ENCODE peak calls at places on chromosomes 2 and 18, in six cellular contexts. V is body of pancreas, S is fibroblast of pulmonary artery, R is cardiac muscle cell, X is Peyer's patch, U is AG09309. A is an unnamed sample.

GRCh38 chr18:63157293-63158011 is 162.1 kb downstream of the BCL2 start:
- DNase-seq in V (peak; percentile 30), S (no peak), R (no peak), X (no peak), U (no peak), A (no peak)

GRCh38 chr2:120766758-120767351 is 31.2 kb downstream of the GLI2 start:
- DNase-seq in V (no peak), S (peak; percentile 45), R (peak; percentile 49), X (peak; percentile 33), U (no peak), A (no peak)

GRCh38 chr2:195756218-195756941 is 99.4 kb downstream of the SLC39A10 start:
- DNase-seq in V (no peak), S (no peak), R (no peak), X (no peak), U (no peak), A (peak; percentile 18)

GRCh38 chr2:220991972-220992371 is 580.1 kb downstream of the EPHA4 start:
- DNase-seq in V (no peak), S (no peak), R (no peak), X (no peak), U (no peak), A (no peak)

GRCh38 chr2:237045449-237045848 is 40.2 kb upstream of the COPS8 start:
- DNase-seq in V (no peak), S (no peak), R (no peak), X (no peak), U (no peak), A (peak; percentile 7)

GRCh38 chr18:34511879-34512278 is 198.2 kb upstream of the DTNA start:
- DNase-seq in V (no peak), S (no peak), R (no peak), X (no peak), U (no peak), A (no peak)

GRCh38 chr2:73610111-73610510 is 32.1 kb downstream of the NAT8 start:
- DNase-seq in V (no peak), S (no peak), R (peak; percentile 16), X (no peak), U (no peak), A (no peak)

GRCh38 chr2:98727369-98727749 is 3.6 kb downstream of the MGAT4A start:
- DNase-seq in V (no peak), S (no peak), R (no peak), X (no peak), U (no peak), A (no peak)

GRCh38 chr2:60424233-60424632 is 129.2 kb downstream of the BCL11A start:
- DNase-seq in V (no peak), S (no peak), R (no peak), X (no peak), U (no peak), A (no peak)

GRCh38 chr18:62179213-62179612 is 7.6 kb downstream of the PIGN start:
- DNase-seq in V (no peak), S (no peak), R (no peak), X (no peak), U (no peak), A (no peak)

GRCh38 chr2:86490245-86490644 is 49.1 kb downstream of the KDM3A start:
- DNase-seq in V (no peak), S (no peak), R (no peak), X (no peak), U (no peak), A (no peak)

GRCh38 chr18:74963820-74964446 is 245.0 kb downstream of the PTGR3 start:
- DNase-seq in V (peak; percentile 61), S (peak; percentile 67), R (peak; percentile 64), X (no peak), U (no peak), A (peak; percentile 52)

GRCh38 chr2:181807526-181807925 is 84.0 kb upstream of the ITPRID2 start:
- DNase-seq in V (no peak), S (no peak), R (no peak), X (no peak), U (no peak), A (no peak)

GRCh38 chr18:79579807-79580480 is 99.7 kb upstream of the CTDP1 start:
- DNase-seq in V (no peak), S (no peak), R (no peak), X (peak; percentile 35), U (no peak), A (no peak)

GRCh38 chr2:135843671-135844070 is 6.7 kb upstream of the LCT start:
- DNase-seq in V (no peak), S (no peak), R (no peak), X (no peak), U (no peak), A (no peak)

GRCh38 chr18:44638141-44638540 is 42.5 kb upstream of the SETBP1 start:
- DNase-seq in V (no peak), S (no peak), R (no peak), X (no peak), U (no peak), A (no peak)

GRCh38 chr2:158464426-158465281 is 7.9 kb downstream of the PKP4 start:
- DNase-seq in V (no peak), S (peak; percentile 29), R (peak; percentile 35), X (no peak), U (no peak), A (no peak)

GRCh38 chr18:74116628-74117554 is 30.7 kb downstream of the FBXO15 start:
- DNase-seq in V (peak; percentile 30), S (peak; percentile 66), R (peak; percentile 60), X (no peak), U (peak; percentile 24), A (peak; percentile 47)

GRCh38 chr2:120722603-120723421 is 12.9 kb upstream of the GLI2 start:
- DNase-seq in V (peak; percentile 20), S (peak; percentile 93), R (peak; percentile 68), X (peak; percentile 9), U (no peak), A (peak; percentile 84)

GRCh38 chr2:39416172-39416571 is 20.9 kb downstream of the MAP4K3 start:
- DNase-seq in V (no peak), S (no peak), R (peak; percentile 66), X (no peak), U (peak; percentile 47), A (peak; percentile 75)

GRCh38 chr2:74690571-74690970 is 36.5 kb downstream of the SEMA4F start:
- DNase-seq in V (peak; percentile 40), S (peak; percentile 82), R (peak; percentile 81), X (no peak), U (peak; percentile 40), A (peak; percentile 77)

GRCh38 chr18:11953113-11953512 is 28.2 kb upstream of the IMPA2 start:
- DNase-seq in V (no peak), S (no peak), R (no peak), X (no peak), U (no peak), A (no peak)

GRCh38 chr18:31241900-31242409 is 76.0 kb upstream of the DSG1 start:
- DNase-seq in V (peak; percentile 82), S (peak; percentile 29), R (peak; percentile 1), X (peak; percentile 67), U (no peak), A (no peak)

DNA sequence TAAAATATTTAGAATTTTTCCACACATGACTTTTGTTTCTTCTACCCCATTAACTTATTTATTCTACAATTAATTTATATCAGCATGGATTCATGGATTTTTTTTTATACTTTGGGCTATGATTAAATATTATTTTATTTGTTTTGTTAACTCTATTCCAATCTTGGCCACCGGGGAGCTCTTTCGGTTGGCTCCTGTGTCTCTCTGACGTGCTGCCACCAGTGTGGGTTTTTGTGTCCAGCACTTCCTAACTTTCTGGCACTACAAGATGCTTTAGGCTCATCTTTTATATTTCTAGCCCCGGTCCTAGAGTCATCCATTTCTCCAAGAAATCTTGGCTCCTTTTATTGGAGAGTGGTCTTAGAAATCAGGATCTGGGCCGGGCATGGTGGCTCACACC is 18.9 kb downstream of the AQP12B start:
- DNase-seq in V (no peak), S (no peak), R (no peak), X (no peak), U (no peak), A (no peak)
- TF ChIP-seq CTCF in V (no peak), S (no peak), R (no peak), X (no peak), U (no peak), A (no peak)

DNA sequence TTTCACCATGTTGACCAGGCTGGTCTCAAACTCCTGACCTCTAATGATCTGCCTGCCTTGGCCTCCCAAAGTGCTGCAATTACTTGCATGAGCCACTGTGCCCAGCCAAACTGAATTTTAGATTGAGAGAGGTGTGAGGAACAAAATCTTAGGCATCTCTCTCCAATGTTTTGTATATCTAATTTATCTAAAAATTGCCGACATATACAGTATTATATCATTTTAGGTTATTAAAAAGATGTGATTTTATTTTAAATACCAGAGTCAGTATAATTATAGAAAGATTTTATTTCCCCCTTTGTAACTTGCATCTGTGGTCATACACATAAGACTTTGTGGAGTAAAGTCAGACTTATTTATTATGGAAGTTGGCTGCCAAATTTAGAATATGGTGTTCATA is 10.1 kb downstream of the PMS1 start:
- DNase-seq in V (no peak), S (no peak), R (no peak), X (no peak), U (no peak), A (no peak)
- TF ChIP-seq CTCF in V (no peak), S (no peak), R (no peak), X (no peak), U (no peak), A (no peak)

GRCh38 chr2:230807686-230808085 is 57.1 kb upstream of the ITM2C start:
- DNase-seq in V (no peak), S (no peak), R (no peak), X (no peak), U (no peak), A (no peak)

GRCh38 chr2:230812041-230812440 is 52.7 kb upstream of the ITM2C start:
- DNase-seq in V (no peak), S (no peak), R (no peak), X (no peak), U (no peak), A (no peak)

GRCh38 chr2:230809015-230809414 is 55.7 kb upstream of the ITM2C start:
- DNase-seq in V (no peak), S (no peak), R (no peak), X (no peak), U (no peak), A (no peak)

GRCh38 chr2:230811508-230811907 is 53.2 kb upstream of the ITM2C start:
- DNase-seq in V (no peak), S (peak; percentile 79), R (peak; percentile 83), X (no peak), U (no peak), A (peak; percentile 96)

GRCh38 chr2:230809677-230810251 is 55.0 kb upstream of the ITM2C start:
- DNase-seq in V (no peak), S (no peak), R (no peak), X (no peak), U (no peak), A (no peak)
- TF ChIP-seq CTCF in V (no peak), S (peak; percentile 37), R (peak; percentile 29), X (no peak), U (peak; percentile 33), A (peak; percentile 20)

GRCh38 chr18:48405971-48406370 is 3.2 kb downstream of the ZBTB7C start:
- DNase-seq in V (no peak), S (no peak), R (no peak), X (no peak), U (no peak), A (no peak)
- TF ChIP-seq CTCF in V (no peak), S (no peak), R (no peak), X (no peak), U (no peak), A (no peak)

GRCh38 chr2:43083710-43084698 is 142.4 kb downstream of the ZFP36L2 start:
- DNase-seq in V (peak; percentile 58), S (peak; percentile 81), R (peak; percentile 75), X (peak; percentile 45), U (peak; percentile 42), A (peak; percentile 86)
- TF ChIP-seq CTCF in V (no peak), S (no peak), R (no peak), X (no peak), U (no peak), A (no peak)